ENCODE peak calls at places on chromosome 2, in five cellular contexts. N is CD4-positive, alpha-beta T cell; X is tibial artery; L is fibroblast of lung; V is CD8-positive, alpha-beta T cell. K is an unnamed sample.

GRCh38 chr2:241924069-241924908 is 54.8 kb downstream of the RTP5 start:
- DNase-seq in N (no peak), V (no peak), L (no peak), X (no peak), K (no peak)

GRCh38 chr2:236748385-236748784 is 178.8 kb downstream of the ACKR3 start:
- DNase-seq in N (no peak), V (no peak), X (peak), L (no peak), K (no peak)

GRCh38 chr2:129191530-129191929 is 787.9 kb upstream of the RAB6C start:
- DNase-seq in L (no peak), N (no peak), V (no peak), X (no peak), K (peak)

GRCh38 chr2:168136392-168136977 is 110.9 kb downstream of the STK39 start:
- DNase-seq in N (no peak), V (no peak), X (no peak), L (peak), K (no peak)

GRCh38 chr2:121038031-121038430 is 247.0 kb downstream of the TFCP2L1 start:
- DNase-seq in X (no peak), N (no peak), L (no peak), V (no peak), K (no peak)

GRCh38 chr2:124530203-124530602 is 505.1 kb downstream of the CNTNAP5 start:
- DNase-seq in N (no peak), V (no peak), X (no peak), L (no peak), K (no peak)

GRCh38 chr2:151973013-151973900 is 125.6 kb downstream of the CACNB4 start:
- DNase-seq in N (no peak), L (no peak), X (no peak), V (no peak), K (no peak)

GRCh38 chr2:37812941-37813730 is 112.0 kb upstream of the RMDN2 start:
- DNase-seq in L (no peak), V (no peak), X (no peak), N (no peak), K (no peak)

GRCh38 chr2:212147921-212148513 is 390.6 kb downstream of the ERBB4 start:
- DNase-seq in X (no peak), V (no peak), N (no peak), L (no peak), K (no peak)

GRCh38 chr2:102010767-102011351 is 19.1 kb downstream of the IL1R2 start:
- DNase-seq in N (no peak), L (no peak), V (no peak), X (no peak), K (no peak)

GRCh38 chr2:43950383-43951008 is 45.3 kb downstream of the LRPPRC start:
- DNase-seq in X (no peak), V (peak), L (peak), N (no peak), K (no peak)

GRCh38 chr2:113390133-113390849 is 47.2 kb upstream of the ZNG1B start:
- DNase-seq in L (peak), X (no peak), V (peak), N (peak), K (peak)

GRCh38 chr2:75055820-75056675 is 97.6 kb downstream of the POLE4 start:
- DNase-seq in X (no peak), N (no peak), L (peak), V (no peak), K (no peak)

GRCh38 chr2:69298261-69298660 is 88.8 kb downstream of the GFPT1 start:
- DNase-seq in V (no peak), X (peak), N (no peak), L (peak), K (no peak)

GRCh38 chr2:232456296-232457120 is 555 bp downstream of the ALPI start:
- DNase-seq in X (peak), L (no peak), V (no peak), N (no peak), K (no peak)

GRCh38 chr2:58137221-58137620 is 90.6 kb downstream of the VRK2 start:
- DNase-seq in V (no peak), L (peak), N (no peak), X (no peak), K (no peak)

GRCh38 chr2:166440313-166440712 is 53.7 kb downstream of the SCN7A start:
- DNase-seq in V (no peak), N (no peak), X (no peak), L (no peak), K (no peak)

GRCh38 chr2:17805166-17805565 is 11.1 kb upstream of the MSGN1 start:
- DNase-seq in X (no peak), N (no peak), L (no peak), V (no peak), K (no peak)

GRCh38 chr2:144261966-144262365 is 258.0 kb downstream of the ZEB2 start:
- DNase-seq in L (no peak), X (no peak), N (no peak), V (no peak), K (no peak)

GRCh38 chr2:52960891-52961290 is 806.7 kb upstream of the CHAC2 start:
- DNase-seq in N (no peak), X (no peak), L (no peak), V (no peak), K (no peak)

GRCh38 chr2:173651891-173652290 is 297.2 kb downstream of the CDCA7 start:
- DNase-seq in N (no peak), X (no peak), V (no peak), L (no peak), K (no peak)

GRCh38 chr2:213991454-213992108 is 419.3 kb upstream of the VWC2L start:
- DNase-seq in N (no peak), L (peak), V (no peak), X (no peak), K (no peak)

GRCh38 chr2:171430516-171431410 is 3.0 kb downstream of the METTL8 start:
- DNase-seq in X (no peak), L (no peak), V (no peak), N (no peak), K (no peak)

GRCh38 chr2:53130441-53130943 is 637.1 kb upstream of the CHAC2 start:
- DNase-seq in X (no peak), V (no peak), N (no peak), L (peak), K (peak)

GRCh38 chr2:166180951-166181812 is 53.4 kb upstream of the SCN1A start:
- DNase-seq in N (no peak), V (no peak), X (no peak), L (peak), K (no peak)

GRCh38 chr2:219576505-219577388 is 4.6 kb downstream of the INHA start:
- DNase-seq in V (no peak), N (no peak), X (no peak), L (peak), K (no peak)

GRCh38 chr2:880201-880970 is 70.3 kb upstream of the SNTG2 start:
- DNase-seq in X (no peak), V (no peak), L (no peak), N (no peak), K (no peak)

GRCh38 chr2:113720167-113720566 is 36.3 kb downstream of the SLC35F5 start:
- DNase-seq in L (peak), X (no peak), N (no peak), V (no peak), K (no peak)

GRCh38 chr2:199459286-199460100 is 1.8 kb upstream of the SATB2 start:
- DNase-seq in V (peak), N (peak), X (peak), L (peak), K (peak)

GRCh38 chr2:218003994-218004419 is 1.2 kb upstream of the TNS1 start:
- DNase-seq in L (peak), X (peak), V (no peak), N (no peak), K (no peak)

GRCh38 chr2:87996570-87996969 is 19.8 kb downstream of the RNU2-63P start:
- DNase-seq in L (no peak), V (no peak), N (no peak), X (no peak), K (no peak)

GRCh38 chr2:84914334-84914733 is 8.9 kb downstream of the TMSB10 start:
- DNase-seq in N (no peak), X (no peak), V (no peak), L (no peak), K (no peak)

GRCh38 chr2:118221952-118222594 is 133.8 kb downstream of the INSIG2 start:
- DNase-seq in N (no peak), L (peak), V (peak), X (no peak), K (peak)

GRCh38 chr2:202831241-202831997 is 40.1 kb downstream of the ICA1L start:
- DNase-seq in V (peak), X (no peak), N (peak), L (peak), K (peak)

GRCh38 chr2:70957838-70958237 is 20.6 kb upstream of the ANKRD53 start:
- DNase-seq in N (no peak), V (no peak), L (no peak), X (peak), K (no peak)

DNA sequence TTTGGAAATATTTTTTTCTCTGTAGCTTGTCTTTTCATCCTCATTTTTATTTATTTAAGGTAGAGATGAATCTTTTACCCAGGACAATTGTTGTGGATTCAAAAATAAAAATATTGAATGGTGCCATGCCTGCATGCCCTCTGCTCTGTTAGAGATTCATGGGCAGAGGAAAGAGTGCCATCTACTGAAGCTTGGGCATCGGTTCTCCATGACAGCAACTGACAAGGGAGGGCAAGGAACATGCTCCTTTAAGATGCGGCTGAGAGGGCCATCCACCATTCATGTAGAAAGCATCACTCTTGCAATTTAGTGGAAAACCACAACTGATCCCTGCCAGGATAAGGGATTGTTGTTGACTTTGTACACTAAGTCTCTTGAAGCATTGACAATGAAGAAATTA is 79.9 kb downstream of the PARD3B start:
- DNase-seq in X (no peak), N (no peak), V (no peak), L (peak), K (no peak)
- TF ChIP-seq CTCF in X (no peak), N (no peak), V (no peak), L (peak), K (peak)

GRCh38 chr2:24919977-24920812 is at the start of gene ADCY3:
- DNase-seq in L (peak), N (peak), X (peak), V (peak), K (no peak)

GRCh38 chr2:24923106-24923505 is 3.1 kb upstream of the ADCY3 start:
- DNase-seq in L (no peak), V (no peak), X (no peak), N (no peak), K (no peak)

GRCh38 chr2:24919100-24919976 is 699 bp downstream of the ADCY3 start:
- DNase-seq in L (peak), N (peak), V (peak), X (peak), K (no peak)

GRCh38 chr2:24922556-24922955 is 2.5 kb upstream of the ADCY3 start:
- DNase-seq in L (no peak), V (no peak), X (no peak), N (no peak), K (no peak)

GRCh38 chr2:24920813-24921441 is 890 bp upstream of the ADCY3 start:
- DNase-seq in V (no peak), X (peak), N (no peak), L (no peak), K (no peak)
- TF ChIP-seq CTCF in V (no peak), X (no peak), N (no peak), L (peak), K (peak)

GRCh38 chr2:160324161-160324768 is 124.2 kb upstream of the ITGB6 start:
- DNase-seq in L (peak), X (peak), V (peak), N (peak), K (peak)
- TF ChIP-seq CTCF in L (peak), X (peak), V (peak), N (peak), K (peak)

GRCh38 chr2:111120253-111121027 is at the start of gene BCL2L11:
- DNase-seq in N (peak), L (peak), V (peak), X (peak), K (peak)
- TF ChIP-seq CTCF in N (no peak), L (no peak), V (no peak), X (no peak), K (peak)

DNA sequence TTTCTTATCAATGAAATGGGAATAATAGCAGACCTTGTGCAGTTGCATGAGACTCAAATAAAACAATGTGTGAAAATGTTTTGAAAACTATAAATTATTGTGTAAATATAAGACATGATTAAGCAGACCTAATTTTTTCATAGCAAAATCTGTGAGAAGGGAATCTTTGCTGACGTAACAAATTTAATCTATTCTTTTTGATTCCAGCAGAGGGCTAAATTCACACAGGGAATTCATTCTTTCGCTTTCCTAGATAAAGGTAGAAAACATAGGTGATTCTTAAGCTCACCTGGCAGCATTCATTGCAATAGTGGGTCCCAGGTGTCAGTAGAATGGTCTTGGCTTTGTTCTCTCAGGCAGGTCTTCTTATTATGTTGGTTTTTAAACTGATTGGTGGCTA is 450.0 kb upstream of the GCFC2 start:
- DNase-seq in L (no peak), N (no peak), V (no peak), X (no peak), K (no peak)
- TF ChIP-seq CTCF in L (no peak), N (no peak), V (no peak), X (no peak), K (no peak)

GRCh38 chr2:222677981-222678380 is 6.5 kb downstream of the MOGAT1 start:
- DNase-seq in N (no peak), V (no peak), L (no peak), X (no peak), K (no peak)
- TF ChIP-seq CTCF in N (no peak), V (no peak), L (no peak), X (no peak), K (peak)

DNA sequence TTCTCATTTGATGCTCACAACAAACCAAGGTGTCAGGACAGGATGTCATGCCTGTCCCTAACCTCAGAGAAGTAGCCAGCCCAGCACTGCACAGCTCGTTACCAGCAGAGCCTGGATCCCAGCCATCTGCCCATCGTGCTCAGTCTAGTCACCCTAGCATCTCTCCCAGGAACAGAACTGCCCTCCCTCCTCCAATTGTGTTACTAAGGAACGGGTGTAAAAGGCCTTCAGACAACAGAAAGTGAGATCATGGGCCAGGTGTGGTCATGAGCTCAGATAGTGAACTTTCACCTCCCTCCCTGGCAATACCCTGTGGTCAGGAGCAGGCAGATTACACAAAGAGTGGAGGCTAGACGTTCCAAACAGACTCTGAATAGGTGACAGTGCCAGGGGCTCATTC is 111.8 kb upstream of the PPP1CB start:
- DNase-seq in N (no peak), V (no peak), L (no peak), X (no peak), K (no peak)
- TF ChIP-seq CTCF in N (no peak), V (no peak), L (no peak), X (no peak), K (no peak)

K was measured in retinal pigment epithelial cell.